ENCODE peak calls at places on chromosomes 13 and 19, in eight cellular contexts. L is vagina, C is stomach, X is H1, G is sigmoid colon, V is GM12878, F is breast epithelium, W is HepG2. Y is an unnamed sample. For H3K4me1, the result is how much of the 10 kb centered on the place peaks cover.

GRCh38 chr13:99700468-99700867 is 199.2 kb downstream of the TM9SF2 start:
- DNase-seq in L (no peak), C (no peak), X (no peak), G (no peak), V (no peak), F (no peak), W (no peak), Y (no peak)

GRCh38 chr19:58474997-58475713 is 997 bp upstream of the ZNF446 start:
- DNase-seq in L (peak), C (no peak), X (no peak), G (no peak), V (no peak), F (no peak), W (no peak), Y (no peak)

GRCh38 chr13:58238972-58239773 is 607.6 kb downstream of the PCDH17 start:
- DNase-seq in L (no peak), C (no peak), X (no peak), G (no peak), V (no peak), F (no peak), W (no peak), Y (no peak)

GRCh38 chr13:27339299-27339698 is 68.7 kb downstream of the RASL11A start:
- DNase-seq in L (no peak), C (peak), X (no peak), G (no peak), V (no peak), F (no peak), W (peak), Y (no peak)

GRCh38 chr13:34419025-34419424 is 523.0 kb upstream of the NBEA start:
- DNase-seq in L (no peak), C (no peak), X (no peak), G (no peak), V (no peak), F (no peak), W (no peak), Y (no peak)

GRCh38 chr13:52850396-52851152 is 2.1 kb upstream of the PCDH8 start:
- DNase-seq in L (no peak), C (peak), X (peak), G (no peak), V (no peak), F (peak), W (peak), Y (peak)

GRCh38 chr13:74301200-74302063 is 167.2 kb upstream of the KLF12 start:
- DNase-seq in L (no peak), C (no peak), X (no peak), G (no peak), V (no peak), F (no peak), W (no peak), Y (no peak)

GRCh38 chr13:42355118-42355840 is 83.3 kb downstream of the AKAP11 start:
- DNase-seq in L (no peak), C (no peak), X (no peak), G (no peak), V (no peak), F (no peak), W (no peak), Y (no peak)

GRCh38 chr13:28650284-28650683 is 8.6 kb upstream of the POMP start:
- DNase-seq in L (no peak), C (no peak), X (no peak), G (no peak), V (no peak), F (no peak), W (no peak), Y (no peak)

GRCh38 chr19:45492627-45493470 is 4.0 kb downstream of the RTN2 start:
- DNase-seq in L (no peak), C (no peak), X (no peak), G (peak), V (no peak), F (peak), W (peak), Y (peak)

GRCh38 chr13:20594276-20594675 is 27.3 kb downstream of the IFT88 start:
- DNase-seq in L (no peak), C (no peak), X (no peak), G (no peak), V (no peak), F (no peak), W (no peak), Y (no peak)

GRCh38 chr19:1259873-1260748 is 9.0 kb upstream of the CIRBP start:
- DNase-seq in L (no peak), C (no peak), X (no peak), G (peak), V (no peak), F (no peak), W (no peak), Y (no peak)

GRCh38 chr19:40603071-40603718 is 2.0 kb downstream of the LTBP4 start:
- DNase-seq in L (no peak), C (no peak), X (no peak), G (no peak), V (no peak), F (no peak), W (peak), Y (no peak)

GRCh38 chr19:15452111-15453047 is 2.6 kb upstream of the WIZ start:
- DNase-seq in L (no peak), C (peak), X (peak), G (peak), V (no peak), F (peak), W (peak), Y (peak)

GRCh38 chr13:26377038-26377437 is 123.1 kb downstream of the CDK8 start:
- DNase-seq in L (no peak), C (no peak), X (peak), G (no peak), V (no peak), F (no peak), W (peak), Y (no peak)

GRCh38 chr19:34959021-34959420 is 5.0 kb downstream of the ZNF792 start:
- DNase-seq in L (no peak), C (no peak), X (no peak), G (no peak), V (no peak), F (no peak), W (no peak), Y (no peak)

GRCh38 chr13:21677075-21677628 is 6.3 kb downstream of the FGF9 start:
- DNase-seq in L (no peak), C (no peak), X (no peak), G (no peak), V (no peak), F (no peak), W (no peak), Y (no peak)

GRCh38 chr19:16435238-16435911 is 36.4 kb downstream of the EPS15L1 start:
- DNase-seq in L (no peak), C (no peak), X (no peak), G (peak), V (no peak), F (peak), W (no peak), Y (no peak)

GRCh38 chr19:48714759-48715261 is 4.7 kb downstream of the MAMSTR start:
- DNase-seq in L (no peak), C (no peak), X (no peak), G (no peak), V (no peak), F (no peak), W (no peak), Y (no peak)

GRCh38 chr19:16825312-16826168 is 3.7 kb upstream of the SIN3B start:
- DNase-seq in L (no peak), C (peak), X (no peak), G (peak), V (no peak), F (peak), W (no peak), Y (peak)

GRCh38 chr13:44458313-44458975 is 84.8 kb downstream of the SERP2 start:
- DNase-seq in L (no peak), C (no peak), X (no peak), G (no peak), V (no peak), F (no peak), W (no peak), Y (peak)

GRCh38 chr19:38692458-38693379 is 45.3 kb downstream of the ACTN4 start:
- DNase-seq in L (no peak), C (no peak), X (no peak), G (no peak), V (no peak), F (no peak), W (no peak), Y (no peak)

GRCh38 chr13:39016789-39017188 is 21.1 kb downstream of the PROSER1 start:
- DNase-seq in L (no peak), C (no peak), X (no peak), G (no peak), V (no peak), F (no peak), W (peak), Y (no peak)

GRCh38 chr13:86087241-86087640 is 288.0 kb upstream of the SLITRK6 start:
- DNase-seq in L (no peak), C (no peak), X (no peak), G (no peak), V (no peak), F (no peak), W (no peak), Y (no peak)

GRCh38 chr19:46776927-46777911 is 11.2 kb downstream of the SLC1A5 start:
- DNase-seq in L (no peak), C (no peak), X (peak), G (no peak), V (no peak), F (no peak), W (no peak), Y (no peak)

GRCh38 chr13:27203854-27204253 is 32.2 kb upstream of the USP12 start:
- DNase-seq in L (no peak), C (no peak), X (no peak), G (no peak), V (no peak), F (no peak), W (peak), Y (no peak)

GRCh38 chr19:18419195-18419698 is at the start of gene SSBP4:
- DNase-seq in L (no peak), C (peak), X (no peak), G (no peak), V (no peak), F (no peak), W (peak), Y (peak)

GRCh38 chr19:18416778-18417249 is 2.4 kb upstream of the SSBP4 start:
- DNase-seq in L (no peak), C (peak), X (no peak), G (peak), V (no peak), F (peak), W (peak), Y (peak)

GRCh38 chr19:18418725-18419194 is 438 bp upstream of the SSBP4 start:
- DNase-seq in L (no peak), C (no peak), X (no peak), G (no peak), V (no peak), F (no peak), W (no peak), Y (peak)

GRCh38 chr19:18417250-18418033 is 1.8 kb upstream of the SSBP4 start:
- DNase-seq in L (no peak), C (no peak), X (no peak), G (peak), V (no peak), F (no peak), W (peak), Y (peak)

GRCh38 chr19:18418034-18418724 is 1.0 kb upstream of the SSBP4 start:
- DNase-seq in L (no peak), C (no peak), X (no peak), G (no peak), V (no peak), F (no peak), W (no peak), Y (peak)
- TF ChIP-seq POLR2A in L (no peak), C (no peak), X (no peak), G (no peak), V (no peak), F (no peak), W (no peak), Y (no peak)

GRCh38 chr19:32234663-32235217 is 110.7 kb upstream of the ZNF507 start:
- DNase-seq in L (no peak), C (no peak), X (no peak), G (no peak), V (no peak), F (no peak), W (no peak), Y (no peak)
- H3K4me1 ChIP-seq in L (under half), C (under half), X (under half), G (under half), V (under half), F (under half), W (under half), Y (under half)

GRCh38 chr13:89281331-89281730 is 1610.2 kb downstream of the SLITRK5 start:
- DNase-seq in L (no peak), C (no peak), X (no peak), G (no peak), V (no peak), F (no peak), W (no peak), Y (no peak)

GRCh38 chr13:89282241-89282640 is 1611.1 kb downstream of the SLITRK5 start:
- DNase-seq in L (no peak), C (no peak), X (no peak), G (no peak), V (no peak), F (no peak), W (no peak), Y (no peak)

GRCh38 chr13:89279374-89279773 is 1608.2 kb downstream of the SLITRK5 start:
- DNase-seq in L (no peak), C (no peak), X (no peak), G (peak), V (no peak), F (no peak), W (no peak), Y (no peak)
- TF ChIP-seq POLR2AphosphoS5 in L (no peak), C (no peak), X (no peak), G (peak), V (no peak), F (no peak), W (no peak), Y (no peak)

GRCh38 chr19:11434703-11435056 is 241 bp downstream of the ODAD3 start:
- DNase-seq in L (no peak), C (no peak), X (no peak), G (no peak), V (no peak), F (no peak), W (no peak), Y (peak)

GRCh38 chr19:11437955-11438354 is 2.5 kb downstream of the PRKCSH start:
- DNase-seq in L (no peak), C (no peak), X (no peak), G (no peak), V (no peak), F (no peak), W (no peak), Y (no peak)

GRCh38 chr19:11435833-11436313 is 438 bp downstream of the PRKCSH start:
- DNase-seq in L (no peak), C (no peak), X (no peak), G (peak), V (no peak), F (no peak), W (no peak), Y (no peak)

GRCh38 chr19:11435057-11435832 is at the start of the genes ODAD3 and PRKCSH:
- DNase-seq in L (no peak), C (peak), X (peak), G (peak), V (peak), F (peak), W (peak), Y (peak)
- TF ChIP-seq POLR2A in L (no peak), C (no peak), X (peak), G (peak), V (peak), F (no peak), W (peak), Y (no peak)

GRCh38 chr13:114067886-114068722 is 64.3 kb downstream of the RASA3 start:
- DNase-seq in L (no peak), C (no peak), X (no peak), G (peak), V (no peak), F (no peak), W (no peak), Y (no peak)
- H3K4me1 ChIP-seq in L (half or more), C (half or more), X (under half), G (under half), V (under half), F (under half), W (under half), Y (half or more)

DNA sequence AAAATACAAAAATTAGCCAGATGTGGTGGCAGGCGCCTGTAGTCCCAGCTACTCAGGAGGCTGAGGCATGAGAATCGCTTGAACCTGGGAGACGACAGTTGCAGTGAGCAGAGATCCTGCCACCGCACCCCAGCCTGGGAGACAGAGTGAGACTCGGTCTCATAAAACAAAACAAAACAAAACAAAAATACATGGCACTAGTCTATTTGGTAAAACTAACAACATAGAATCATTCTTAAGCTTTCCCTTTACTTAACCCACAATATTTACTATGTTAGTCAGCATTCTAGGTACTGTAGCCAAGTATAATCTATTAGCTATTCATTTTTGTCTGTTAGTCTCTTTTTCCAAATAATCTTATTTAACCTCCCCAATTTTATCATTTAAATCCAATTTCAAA is 1482.8 kb downstream of the SLITRK5 start:
- DNase-seq in L (no peak), C (no peak), X (no peak), G (no peak), V (no peak), F (no peak), W (no peak), Y (no peak)
- TF ChIP-seq POLR2AphosphoS5 in L (no peak), C (no peak), X (no peak), G (no peak), V (no peak), F (no peak), W (no peak), Y (no peak)

GRCh38 chr19:7535035-7535992 is at the start of gene PNPLA6:
- DNase-seq in L (no peak), C (peak), X (peak), G (peak), V (peak), F (peak), W (peak), Y (peak)
- TF ChIP-seq POLR2A in L (peak), C (no peak), X (peak), G (peak), V (peak), F (peak), W (peak), Y (peak)

GRCh38 chr19:52197964-52198363 is 8.1 kb downstream of the PPP2R1A start:
- DNase-seq in L (no peak), C (no peak), X (no peak), G (no peak), V (no peak), F (no peak), W (no peak), Y (no peak)

GRCh38 chr19:52198678-52199077 is 8.8 kb downstream of the PPP2R1A start:
- DNase-seq in L (no peak), C (no peak), X (no peak), G (no peak), V (no peak), F (no peak), W (no peak), Y (no peak)

GRCh38 chr19:52200044-52200443 is 10.2 kb downstream of the PPP2R1A start:
- DNase-seq in L (no peak), C (no peak), X (no peak), G (peak), V (no peak), F (peak), W (no peak), Y (no peak)

GRCh38 chr19:52191951-52192350 is 2.1 kb downstream of the PPP2R1A start:
- DNase-seq in L (no peak), C (no peak), X (no peak), G (no peak), V (no peak), F (no peak), W (no peak), Y (no peak)

DNA sequence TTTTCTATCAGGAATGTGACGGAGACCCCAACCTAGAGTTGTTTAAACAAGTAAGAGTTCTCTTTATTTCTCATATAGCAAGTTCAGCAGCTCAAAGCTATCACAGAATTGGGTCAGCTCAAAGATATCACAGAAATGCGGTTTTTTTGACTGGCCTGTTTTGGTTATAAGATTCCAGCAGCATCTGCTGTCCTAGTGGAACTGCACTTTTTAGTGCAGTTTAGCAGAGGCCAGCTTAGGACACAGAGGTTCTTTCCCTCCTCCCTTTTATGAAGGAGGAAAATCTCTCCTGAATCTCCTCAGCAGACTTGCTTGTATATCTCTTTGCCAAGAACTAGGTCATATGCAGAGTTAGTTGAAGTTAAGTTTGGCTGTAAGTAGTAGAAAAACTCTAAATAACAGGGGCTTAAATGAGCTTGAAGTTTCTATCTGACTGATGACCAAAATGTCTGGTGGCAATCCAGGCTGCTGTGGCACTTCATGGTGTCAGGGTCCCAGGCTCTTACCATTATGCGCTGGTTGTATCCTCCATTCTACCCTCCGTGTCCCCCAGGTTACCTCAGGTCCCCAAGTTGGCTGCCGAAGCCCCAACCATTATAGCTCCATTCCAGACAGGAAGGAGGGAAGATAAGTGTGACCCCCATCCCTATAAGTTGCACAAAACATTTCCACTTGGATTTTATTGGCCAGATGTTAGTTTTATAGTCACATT is 6.6 kb downstream of the PPP2R1A start:
- DNase-seq in L (no peak), C (no peak), X (no peak), G (no peak), V (no peak), F (no peak), W (no peak), Y (no peak)
- H3K4me1 ChIP-seq in L (half or more), C (under half), X (under half), G (under half), V (under half), F (under half), W (under half), Y (under half)

GRCh38 chr19:2840794-2841790 is at the start of gene ZNF555:
- DNase-seq in L (peak), C (peak), X (peak), G (peak), V (peak), F (peak), W (peak), Y (peak)
- TF ChIP-seq POLR2AphosphoS5 in L (peak), C (peak), X (no peak), G (peak), V (no peak), F (peak), W (peak), Y (peak)

GRCh38 chr13:87982436-87982835 is 311.3 kb downstream of the SLITRK5 start:
- DNase-seq in L (no peak), C (no peak), X (no peak), G (no peak), V (no peak), F (no peak), W (no peak), Y (no peak)
- TF ChIP-seq POLR2A in L (no peak), C (no peak), X (no peak), G (no peak), V (no peak), F (no peak), W (no peak), Y (no peak)

Y was measured in upper lobe of left lung.